ENCODE peak calls at places on chromosome 22, in five cellular contexts. One of them, this sample, is unnamed.

GRCh38 chr22:50584106-50585096 is 1.8 kb upstream of the CHKB start:
- DNase-seq in nephron progenitor cell: no peak
- DNase-seq in mesothelial cell of epicardium: no peak
- DNase-seq in WTC11: no peak
- DNase-seq in fibroblast of mammary gland: no peak
- DNase-seq in this sample: no peak

GRCh38 chr22:47259990-47260389 is 497.5 kb downstream of the TBC1D22A start:
- DNase-seq in mesothelial cell of epicardium: no peak
- DNase-seq in fibroblast of mammary gland: no peak
- DNase-seq in nephron progenitor cell: no peak
- DNase-seq in WTC11: no peak
- DNase-seq in this sample: no peak

GRCh38 chr22:25405854-25406509 is 158.5 kb upstream of the GRK3 start:
- DNase-seq in WTC11: no peak
- DNase-seq in nephron progenitor cell: no peak
- DNase-seq in mesothelial cell of epicardium: no peak
- DNase-seq in fibroblast of mammary gland: no peak
- DNase-seq in this sample: no peak

GRCh38 chr22:43391306-43391705 is 20.5 kb upstream of the MPPED1 start:
- DNase-seq in nephron progenitor cell: no peak
- DNase-seq in mesothelial cell of epicardium: no peak
- DNase-seq in WTC11: no peak
- DNase-seq in fibroblast of mammary gland: no peak
- DNase-seq in this sample: no peak

GRCh38 chr22:21606775-21607174 is 23.0 kb downstream of the YDJC start:
- DNase-seq in WTC11: no peak
- DNase-seq in mesothelial cell of epicardium: no peak
- DNase-seq in nephron progenitor cell: no peak
- DNase-seq in fibroblast of mammary gland: no peak
- DNase-seq in this sample: no peak

GRCh38 chr22:44704159-44705021 is 2.4 kb downstream of the PRR5 start:
- DNase-seq in WTC11: no peak
- DNase-seq in nephron progenitor cell: no peak
- DNase-seq in mesothelial cell of epicardium: no peak
- DNase-seq in fibroblast of mammary gland: no peak
- DNase-seq in this sample: no peak

GRCh38 chr22:26632422-26633155 is 10.8 kb downstream of the CRYBA4 start:
- DNase-seq in mesothelial cell of epicardium: no peak
- DNase-seq in fibroblast of mammary gland: no peak
- DNase-seq in WTC11: no peak
- DNase-seq in nephron progenitor cell: no peak
- DNase-seq in this sample: no peak

GRCh38 chr22:25359601-25360261 is 140.3 kb downstream of the CRYBB2 start:
- DNase-seq in nephron progenitor cell: no peak
- DNase-seq in fibroblast of mammary gland: no peak
- DNase-seq in mesothelial cell of epicardium: no peak
- DNase-seq in WTC11: no peak
- DNase-seq in this sample: no peak

GRCh38 chr22:20605328-20605727 is 97.9 kb downstream of the MED15 start:
- DNase-seq in WTC11: no peak
- DNase-seq in mesothelial cell of epicardium: no peak
- DNase-seq in nephron progenitor cell: no peak
- DNase-seq in fibroblast of mammary gland: no peak
- DNase-seq in this sample: no peak

GRCh38 chr22:43288807-43289417 is 54.3 kb downstream of the SCUBE1 start:
- DNase-seq in fibroblast of mammary gland: no peak
- DNase-seq in WTC11: no peak
- DNase-seq in nephron progenitor cell: no peak
- DNase-seq in mesothelial cell of epicardium: no peak
- DNase-seq in this sample: no peak

GRCh38 chr22:41636467-41636866 is 15.4 kb downstream of the XRCC6 start:
- DNase-seq in mesothelial cell of epicardium: no peak
- DNase-seq in WTC11: no peak
- DNase-seq in fibroblast of mammary gland: peak; percentile 73
- DNase-seq in nephron progenitor cell: no peak
- DNase-seq in this sample: no peak

GRCh38 chr22:41619979-41620645 is 731 bp downstream of the DESI1 start:
- DNase-seq in nephron progenitor cell: peak; percentile 58
- DNase-seq in WTC11: peak; percentile 54
- DNase-seq in fibroblast of mammary gland: no peak
- DNase-seq in mesothelial cell of epicardium: peak; percentile 25
- DNase-seq in this sample: no peak

GRCh38 chr22:41799486-41800347 is 762 bp upstream of the CCDC134 start:
- DNase-seq in WTC11: peak; percentile 31
- DNase-seq in fibroblast of mammary gland: no peak
- DNase-seq in nephron progenitor cell: peak; percentile 27
- DNase-seq in mesothelial cell of epicardium: no peak
- DNase-seq in this sample: no peak

GRCh38 chr22:38220653-38221386 is 19.0 kb downstream of the MAFF start:
- DNase-seq in fibroblast of mammary gland: no peak
- DNase-seq in nephron progenitor cell: no peak
- DNase-seq in mesothelial cell of epicardium: no peak
- DNase-seq in WTC11: no peak
- DNase-seq in this sample: no peak

GRCh38 chr22:37088108-37088605 is 21.4 kb downstream of the TMPRSS6 start:
- DNase-seq in fibroblast of mammary gland: peak; percentile 21
- DNase-seq in nephron progenitor cell: no peak
- DNase-seq in WTC11: no peak
- DNase-seq in mesothelial cell of epicardium: no peak
- DNase-seq in this sample: no peak

GRCh38 chr22:26480611-26480932 is 3.0 kb downstream of the HPS4 start:
- DNase-seq in nephron progenitor cell: no peak
- DNase-seq in WTC11: no peak
- DNase-seq in mesothelial cell of epicardium: no peak
- DNase-seq in fibroblast of mammary gland: no peak
- DNase-seq in this sample: no peak

GRCh38 chr22:43449205-43449830 is 37.5 kb downstream of the MPPED1 start:
- DNase-seq in nephron progenitor cell: peak; percentile 36
- DNase-seq in WTC11: peak; percentile 32
- DNase-seq in fibroblast of mammary gland: no peak
- DNase-seq in mesothelial cell of epicardium: no peak
- DNase-seq in this sample: no peak

GRCh38 chr22:50576070-50576469 is 2.2 kb downstream of the CPT1B start:
- DNase-seq in mesothelial cell of epicardium: no peak
- DNase-seq in WTC11: peak; percentile 41
- DNase-seq in nephron progenitor cell: peak; percentile 20
- DNase-seq in fibroblast of mammary gland: peak; percentile 56
- DNase-seq in this sample: no peak

GRCh38 chr22:42519544-42520237 is at the start of gene RRP7A:
- DNase-seq in mesothelial cell of epicardium: peak; percentile 77
- DNase-seq in fibroblast of mammary gland: peak; percentile 62
- DNase-seq in WTC11: peak; percentile 83
- DNase-seq in nephron progenitor cell: peak; percentile 91
- DNase-seq in this sample: peak; percentile 61

GRCh38 chr22:26852176-26852575 is 194.8 kb downstream of the MIAT start:
- DNase-seq in nephron progenitor cell: peak; percentile 79
- DNase-seq in mesothelial cell of epicardium: no peak
- DNase-seq in WTC11: peak; percentile 85
- DNase-seq in fibroblast of mammary gland: no peak
- DNase-seq in this sample: no peak

GRCh38 chr22:40552070-40552469 is 84.4 kb downstream of the MRTFA start:
- DNase-seq in fibroblast of mammary gland: no peak
- DNase-seq in mesothelial cell of epicardium: no peak
- DNase-seq in WTC11: no peak
- DNase-seq in nephron progenitor cell: no peak
- DNase-seq in this sample: no peak

GRCh38 chr22:35219012-35219411 is 38.3 kb upstream of the HMGXB4 start:
- DNase-seq in nephron progenitor cell: no peak
- DNase-seq in WTC11: no peak
- DNase-seq in fibroblast of mammary gland: peak; percentile 65
- DNase-seq in mesothelial cell of epicardium: no peak
- DNase-seq in this sample: no peak

GRCh38 chr22:47898946-47899345 is 1136.5 kb downstream of the TBC1D22A start:
- DNase-seq in fibroblast of mammary gland: no peak
- DNase-seq in mesothelial cell of epicardium: no peak
- DNase-seq in WTC11: no peak
- DNase-seq in nephron progenitor cell: no peak
- DNase-seq in this sample: no peak

GRCh38 chr22:31141551-31141950 is 1.2 kb upstream of the PLA2G3 start:
- DNase-seq in nephron progenitor cell: no peak
- DNase-seq in mesothelial cell of epicardium: no peak
- DNase-seq in fibroblast of mammary gland: no peak
- DNase-seq in WTC11: no peak
- DNase-seq in this sample: no peak

GRCh38 chr22:31140746-31141145 is 438 bp upstream of the PLA2G3 start:
- DNase-seq in nephron progenitor cell: no peak
- DNase-seq in mesothelial cell of epicardium: no peak
- DNase-seq in WTC11: no peak
- DNase-seq in fibroblast of mammary gland: no peak
- DNase-seq in this sample: no peak

GRCh38 chr22:31138126-31138525 is 2.2 kb downstream of the PLA2G3 start:
- DNase-seq in mesothelial cell of epicardium: no peak
- DNase-seq in nephron progenitor cell: no peak
- DNase-seq in fibroblast of mammary gland: no peak
- DNase-seq in WTC11: no peak
- DNase-seq in this sample: no peak

GRCh38 chr22:31139066-31139465 is 1.2 kb downstream of the PLA2G3 start:
- DNase-seq in fibroblast of mammary gland: no peak
- DNase-seq in WTC11: no peak
- DNase-seq in mesothelial cell of epicardium: no peak
- DNase-seq in nephron progenitor cell: no peak
- DNase-seq in this sample: no peak

GRCh38 chr22:31139866-31140716 is at the start of gene PLA2G3:
- DNase-seq in nephron progenitor cell: peak; percentile 86
- DNase-seq in fibroblast of mammary gland: peak; percentile 62
- DNase-seq in mesothelial cell of epicardium: no peak
- DNase-seq in WTC11: peak; percentile 94
- DNase-seq in this sample: no peak
- TF ChIP-seq CTCF in nephron progenitor cell: peak; percentile 42
- TF ChIP-seq CTCF in fibroblast of mammary gland: no peak
- TF ChIP-seq CTCF in mesothelial cell of epicardium: no peak
- TF ChIP-seq CTCF in WTC11: no peak
- TF ChIP-seq CTCF in this sample: no peak

GRCh38 chr22:39278040-39278439 is 33.3 kb upstream of the PDGFB start:
- DNase-seq in fibroblast of mammary gland: peak; percentile 57
- DNase-seq in WTC11: no peak
- DNase-seq in mesothelial cell of epicardium: no peak
- DNase-seq in nephron progenitor cell: no peak
- DNase-seq in this sample: no peak
- TF ChIP-seq CTCF in fibroblast of mammary gland: no peak
- TF ChIP-seq CTCF in WTC11: no peak
- TF ChIP-seq CTCF in mesothelial cell of epicardium: no peak
- TF ChIP-seq CTCF in nephron progenitor cell: no peak
- TF ChIP-seq CTCF in this sample: no peak

GRCh38 chr22:39381930-39382329 is 17.6 kb upstream of the TAB1 start:
- DNase-seq in fibroblast of mammary gland: no peak
- DNase-seq in nephron progenitor cell: no peak
- DNase-seq in mesothelial cell of epicardium: no peak
- DNase-seq in WTC11: no peak
- DNase-seq in this sample: no peak

GRCh38 chr22:39382410-39382809 is 17.2 kb upstream of the TAB1 start:
- DNase-seq in nephron progenitor cell: no peak
- DNase-seq in fibroblast of mammary gland: no peak
- DNase-seq in mesothelial cell of epicardium: no peak
- DNase-seq in WTC11: no peak
- DNase-seq in this sample: no peak

GRCh38 chr22:39383841-39384625 is 15.5 kb upstream of the TAB1 start:
- DNase-seq in WTC11: no peak
- DNase-seq in nephron progenitor cell: no peak
- DNase-seq in mesothelial cell of epicardium: no peak
- DNase-seq in fibroblast of mammary gland: no peak
- DNase-seq in this sample: no peak

GRCh38 chr22:39388261-39389011 is 11.1 kb upstream of the TAB1 start:
- DNase-seq in fibroblast of mammary gland: peak; percentile 76
- DNase-seq in WTC11: peak; percentile 96
- DNase-seq in mesothelial cell of epicardium: peak; percentile 76
- DNase-seq in nephron progenitor cell: peak; percentile 97
- DNase-seq in this sample: peak; percentile 61

DNA sequence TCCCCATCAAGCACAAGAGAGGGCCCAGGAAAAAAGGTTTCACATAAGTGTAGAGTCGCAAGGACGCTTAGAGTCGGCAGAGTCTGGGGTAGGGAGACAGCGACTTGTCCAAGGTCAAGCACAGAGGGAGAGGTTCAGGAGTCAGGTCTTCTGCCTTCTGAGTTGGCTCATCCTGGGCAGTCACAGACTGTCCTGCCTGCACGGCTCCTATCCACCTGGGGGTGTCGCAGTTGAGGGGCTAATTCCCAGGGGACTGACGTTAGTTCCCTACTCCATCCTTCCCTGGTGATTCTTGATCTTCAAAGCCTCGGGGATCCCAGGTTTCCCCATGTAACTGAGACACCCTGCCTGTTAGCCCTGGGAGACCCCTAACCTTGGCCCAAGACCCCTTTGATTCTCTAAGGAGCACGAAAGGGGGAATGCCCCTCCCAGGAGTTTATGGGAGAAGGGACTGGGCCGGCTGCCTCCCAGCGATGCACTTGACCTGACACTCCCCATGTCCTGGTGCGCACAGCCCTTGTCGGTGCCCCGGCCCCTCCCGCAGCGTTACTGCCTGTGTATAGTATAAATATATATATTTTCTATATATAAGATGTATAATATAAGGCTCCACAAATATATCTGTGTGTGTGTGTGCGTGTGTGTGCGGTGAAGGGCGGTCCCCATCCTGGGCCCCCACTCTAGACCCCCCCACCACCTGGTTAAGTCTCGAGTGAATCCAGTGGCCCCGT is 14.7 kb upstream of the TAB1 start:
- DNase-seq in WTC11: peak; percentile 72
- DNase-seq in nephron progenitor cell: peak; percentile 40
- DNase-seq in fibroblast of mammary gland: no peak
- DNase-seq in mesothelial cell of epicardium: no peak
- DNase-seq in this sample: no peak
- TF ChIP-seq CTCF in WTC11: peak; percentile 30
- TF ChIP-seq CTCF in nephron progenitor cell: peak; percentile 28
- TF ChIP-seq CTCF in fibroblast of mammary gland: peak; percentile 25
- TF ChIP-seq CTCF in mesothelial cell of epicardium: no peak
- TF ChIP-seq CTCF in this sample: no peak

GRCh38 chr22:23894710-23895598 is 771 bp downstream of the MIF start:
- DNase-seq in nephron progenitor cell: peak; percentile 65
- DNase-seq in mesothelial cell of epicardium: peak; percentile 69
- DNase-seq in WTC11: peak; percentile 73
- DNase-seq in fibroblast of mammary gland: peak; percentile 69
- DNase-seq in this sample: peak; percentile 48
- TF ChIP-seq CTCF in nephron progenitor cell: peak; percentile 36
- TF ChIP-seq CTCF in mesothelial cell of epicardium: peak; percentile 21
- TF ChIP-seq CTCF in WTC11: no peak
- TF ChIP-seq CTCF in fibroblast of mammary gland: peak; percentile 13
- TF ChIP-seq CTCF in this sample: no peak

GRCh38 chr22:49365910-49366309 is 461.8 kb downstream of the BRD1 start:
- DNase-seq in WTC11: no peak
- DNase-seq in fibroblast of mammary gland: no peak
- DNase-seq in mesothelial cell of epicardium: no peak
- DNase-seq in nephron progenitor cell: no peak
- DNase-seq in this sample: no peak
- TF ChIP-seq CTCF in WTC11: no peak
- TF ChIP-seq CTCF in fibroblast of mammary gland: no peak
- TF ChIP-seq CTCF in mesothelial cell of epicardium: no peak
- TF ChIP-seq CTCF in nephron progenitor cell: no peak
- TF ChIP-seq CTCF in this sample: no peak

GRCh38 chr22:28951969-28952521 is 68.7 kb downstream of the ZNRF3 start:
- DNase-seq in fibroblast of mammary gland: peak; percentile 19
- DNase-seq in WTC11: peak; percentile 30
- DNase-seq in nephron progenitor cell: no peak
- DNase-seq in mesothelial cell of epicardium: no peak
- DNase-seq in this sample: no peak
- TF ChIP-seq CTCF in fibroblast of mammary gland: peak; percentile 12
- TF ChIP-seq CTCF in WTC11: no peak
- TF ChIP-seq CTCF in nephron progenitor cell: no peak
- TF ChIP-seq CTCF in mesothelial cell of epicardium: no peak
- TF ChIP-seq CTCF in this sample: no peak